ENCODE peak calls at places on chromosomes 4 and X, in seven cellular contexts. B is nephron progenitor cell, T is breast epithelium, I is heart right ventricle, C is GM12865, H is GM10248, O is Caco-2. K is an unnamed sample.

GRCh38 chr4:154559141-154559841 is 3.5 kb upstream of the FGB start:
- DNase-seq in B (peak), T (no peak), I (no peak), C (peak), H (peak), O (peak), K (peak)

GRCh38 chr4:145956288-145956890 is 17.8 kb upstream of the ZNF827 start:
- DNase-seq in B (peak), T (no peak), I (peak), C (peak), H (peak), O (peak), K (peak)

GRCh38 chr4:6701371-6701770 is 7.7 kb downstream of the S100P start:
- DNase-seq in B (no peak), T (no peak), I (no peak), C (no peak), H (peak), O (peak), K (no peak)

GRCh38 chr4:153020460-153020859 is 84.3 kb downstream of the FHDC1 start:
- DNase-seq in B (no peak), T (no peak), I (no peak), C (no peak), H (no peak), O (no peak), K (no peak)

GRCh38 chr4:98242538-98242937 is 18.6 kb upstream of the RAP1GDS1 start:
- DNase-seq in B (no peak), T (no peak), I (no peak), C (no peak), H (no peak), O (no peak), K (no peak)

GRCh38 chr4:3708611-3709010 is 57.6 kb upstream of the ADRA2C start:
- DNase-seq in B (peak), T (no peak), I (no peak), C (no peak), H (no peak), O (no peak), K (no peak)

GRCh38 chr4:16508968-16509367 is 282.7 kb upstream of the TAPT1 start:
- DNase-seq in B (no peak), T (no peak), I (no peak), C (peak), H (no peak), O (peak), K (peak)

GRCh38 chr4:121050251-121050650 is 22.1 kb downstream of the NDNF start:
- DNase-seq in B (no peak), T (no peak), I (no peak), C (no peak), H (no peak), O (no peak), K (no peak)

GRCh38 chrX:11908371-11908770 is 150.3 kb downstream of the MSL3 start:
- DNase-seq in B (no peak), T (no peak), I (no peak), C (peak), H (peak), O (peak), K (peak)

GRCh38 chr4:86013623-86014022 is 346.2 kb downstream of the MAPK10 start:
- DNase-seq in B (no peak), T (no peak), I (no peak), C (no peak), H (no peak), O (no peak), K (no peak)

GRCh38 chrX:146755214-146755613 is 54.4 kb upstream of the CXorf51B start:
- DNase-seq in B (no peak), T (no peak), I (no peak), C (no peak), H (no peak), O (no peak), K (no peak)

GRCh38 chr4:141350122-141350904 is 129.6 kb downstream of the ZNF330 start:
- DNase-seq in B (no peak), T (no peak), I (no peak), C (no peak), H (no peak), O (no peak), K (no peak)

GRCh38 chrX:1464282-1465131 is 11.8 kb upstream of the ASMTL start:
- DNase-seq in B (no peak), T (no peak), I (peak), C (no peak), H (no peak), O (no peak), K (no peak)

GRCh38 chr4:101163936-101164335 is 183.4 kb downstream of the PPP3CA start:
- DNase-seq in B (no peak), T (no peak), I (no peak), C (no peak), H (no peak), O (no peak), K (no peak)

GRCh38 chrX:73562986-73563739 is at the start of gene CHIC1:
- DNase-seq in B (peak), T (peak), I (peak), C (peak), H (peak), O (peak), K (peak)

GRCh38 chrX:42096262-42096939 is 173.0 kb upstream of the CASK start:
- DNase-seq in B (no peak), T (no peak), I (peak), C (no peak), H (no peak), O (peak), K (no peak)

GRCh38 chr4:127609484-127609883 is 23.3 kb upstream of the INTU start:
- DNase-seq in B (no peak), T (no peak), I (no peak), C (no peak), H (no peak), O (no peak), K (no peak)

GRCh38 chrX:40945366-40945713 is 139.9 kb upstream of the USP9X start:
- DNase-seq in B (no peak), T (peak), I (peak), C (peak), H (peak), O (peak), K (peak)

GRCh38 chrX:153844509-153845082 is 14.3 kb upstream of the PDZD4 start:
- DNase-seq in B (no peak), T (no peak), I (no peak), C (no peak), H (no peak), O (no peak), K (no peak)

GRCh38 chr4:28482580-28482979 is 1621.9 kb downstream of the STIM2 start:
- DNase-seq in B (no peak), T (no peak), I (no peak), C (no peak), H (no peak), O (no peak), K (no peak)

GRCh38 chrX:50049228-50049627 is 126.8 kb downstream of the CLCN5 start:
- DNase-seq in B (no peak), T (no peak), I (no peak), C (no peak), H (no peak), O (no peak), K (no peak)

GRCh38 chrX:21781525-21781924 is 23.6 kb upstream of the SMPX start:
- DNase-seq in B (no peak), T (no peak), I (no peak), C (peak), H (no peak), O (no peak), K (no peak)

GRCh38 chr4:38141808-38142500 is 181.8 kb downstream of the PTTG2 start:
- DNase-seq in B (no peak), T (no peak), I (no peak), C (no peak), H (no peak), O (no peak), K (no peak)

GRCh38 chr4:10738826-10739489 is 54.4 kb upstream of the CLNK start:
- DNase-seq in B (no peak), T (no peak), I (no peak), C (no peak), H (no peak), O (no peak), K (no peak)

GRCh38 chr4:73341454-73341853 is 62.6 kb upstream of the ALB start:
- DNase-seq in B (peak), T (peak), I (no peak), C (peak), H (peak), O (peak), K (peak)

GRCh38 chrX:130778773-130779172 is 124.2 kb downstream of the ENOX2 start:
- DNase-seq in B (no peak), T (no peak), I (no peak), C (no peak), H (no peak), O (no peak), K (no peak)

GRCh38 chrX:25015486-25016360 is at the start of gene ARX:
- DNase-seq in B (peak), T (no peak), I (peak), C (peak), H (peak), O (peak), K (peak)

GRCh38 chr4:1534876-1535526 is 128.8 kb upstream of the NKX1-1 start:
- DNase-seq in B (no peak), T (no peak), I (no peak), C (no peak), H (no peak), O (no peak), K (no peak)

GRCh38 chr4:127642169-127642568 is 9.4 kb downstream of the INTU start:
- DNase-seq in B (no peak), T (no peak), I (no peak), C (no peak), H (no peak), O (no peak), K (no peak)

GRCh38 chr4:186700746-186701145 is 22.9 kb downstream of the FAT1 start:
- DNase-seq in B (peak), T (peak), I (peak), C (no peak), H (no peak), O (no peak), K (no peak)

GRCh38 chr4:25246680-25247611 is 13.1 kb downstream of the PI4K2B start:
- DNase-seq in B (no peak), T (no peak), I (no peak), C (no peak), H (no peak), O (no peak), K (peak)

GRCh38 chrX:49829016-49829415 is at the start of gene PAGE4:
- DNase-seq in B (no peak), T (no peak), I (no peak), C (peak), H (no peak), O (no peak), K (no peak)

GRCh38 chrX:118872102-118872566 is 48.5 kb downstream of the ZCCHC12 start:
- DNase-seq in B (no peak), T (peak), I (peak), C (peak), H (no peak), O (no peak), K (no peak)

GRCh38 chr4:180789929-180790328 is 1453.3 kb upstream of the TENM3 start:
- DNase-seq in B (no peak), T (no peak), I (no peak), C (no peak), H (no peak), O (no peak), K (no peak)

GRCh38 chr4:2265113-2266110 is 3.5 kb upstream of the MXD4 start:
- DNase-seq in B (no peak), T (no peak), I (no peak), C (no peak), H (no peak), O (no peak), K (no peak)

GRCh38 chr4:112290341-112290740 is 4.6 kb upstream of the TIFA start:
- DNase-seq in B (no peak), T (no peak), I (no peak), C (peak), H (peak), O (no peak), K (no peak)

GRCh38 chrX:120791013-120791643 is 84.5 kb downstream of the CT47B1 start:
- DNase-seq in B (no peak), T (peak), I (peak), C (peak), H (no peak), O (no peak), K (no peak)

GRCh38 chr4:122819708-122820449 is 6.8 kb upstream of the FGF2 start:
- DNase-seq in B (no peak), T (no peak), I (no peak), C (no peak), H (no peak), O (no peak), K (no peak)
- TF ChIP-seq CTCF in B (no peak), T (no peak), I (no peak), C (no peak), H (no peak), O (no peak), K (no peak)

GRCh38 chr4:107603430-107603829 is 116.6 kb downstream of the PAPSS1 start:
- DNase-seq in B (no peak), T (no peak), I (no peak), C (no peak), H (no peak), O (no peak), K (no peak)
- TF ChIP-seq CTCF in B (no peak), T (no peak), I (no peak), C (no peak), H (no peak), O (no peak), K (no peak)

GRCh38 chrX:129461801-129462456 is 61.4 kb downstream of the SMARCA1 start:
- DNase-seq in B (no peak), T (no peak), I (no peak), C (no peak), H (no peak), O (no peak), K (no peak)

GRCh38 chrX:129462707-129463106 is 60.6 kb downstream of the SMARCA1 start:
- DNase-seq in B (no peak), T (no peak), I (no peak), C (no peak), H (no peak), O (no peak), K (no peak)
- TF ChIP-seq CTCF in B (no peak), T (no peak), I (no peak), C (no peak), H (no peak), O (no peak), K (no peak)

GRCh38 chr4:125750399-125750798 is 435.6 kb downstream of the FAT4 start:
- DNase-seq in B (no peak), T (no peak), I (no peak), C (no peak), H (no peak), O (no peak), K (no peak)

GRCh38 chr4:125749354-125749753 is 434.6 kb downstream of the FAT4 start:
- DNase-seq in B (no peak), T (no peak), I (no peak), C (no peak), H (no peak), O (no peak), K (no peak)

GRCh38 chr4:125750827-125751466 is 436.2 kb downstream of the FAT4 start:
- DNase-seq in B (no peak), T (no peak), I (peak), C (no peak), H (no peak), O (peak), K (no peak)
- TF ChIP-seq CTCF in B (no peak), T (no peak), I (peak), C (no peak), H (no peak), O (no peak), K (no peak)

GRCh38 chr4:173171098-173171497 is 2.5 kb downstream of the GALNT7 start:
- DNase-seq in B (no peak), T (no peak), I (no peak), C (no peak), H (no peak), O (no peak), K (no peak)
- TF ChIP-seq CTCF in B (no peak), T (no peak), I (no peak), C (no peak), H (no peak), O (no peak), K (peak)

GRCh38 chrX:43313035-43313434 is 343.1 kb upstream of the MAOA start:
- DNase-seq in B (no peak), T (no peak), I (no peak), C (no peak), H (no peak), O (no peak), K (no peak)
- TF ChIP-seq CTCF in B (no peak), T (no peak), I (no peak), C (no peak), H (no peak), O (no peak), K (no peak)